ENCODE peak calls at places on chromosome 13, in five cellular contexts. M is psoas muscle, L is choroid plexus epithelial cell, A is esophagus squamous epithelium, V is BE2C. H is an unnamed sample.
A peak's percentile ranks its signal among the peaks of the same experiment; 100 is the strongest.

GRCh38 chr13:36344886-36345437 is 1.2 kb downstream of the SPART start:
- DNase-seq in L (peak; percentile 31), M (no peak), V (no peak), A (no peak), H (no peak)

GRCh38 chr13:37741536-37741935 is 128.0 kb downstream of the TRPC4 start:
- DNase-seq in V (no peak), A (no peak), M (no peak), L (no peak), H (no peak)

GRCh38 chr13:53782400-53783030 is 753.9 kb downstream of the OLFM4 start:
- DNase-seq in L (peak; percentile 57), V (peak; percentile 30), A (no peak), M (no peak), H (peak; percentile 12)

GRCh38 chr13:47890146-47890814 is 110.8 kb downstream of the SUCLA2 start:
- DNase-seq in L (peak; percentile 56), V (no peak), M (no peak), A (no peak), H (no peak)

GRCh38 chr13:66329988-66330429 is 900.1 kb downstream of the PCDH9 start:
- DNase-seq in L (peak; percentile 28), V (no peak), A (no peak), M (no peak), H (no peak)

GRCh38 chr13:58855283-58855682 is 1223.7 kb downstream of the PCDH17 start:
- DNase-seq in M (no peak), V (no peak), L (peak; percentile 20), A (no peak), H (no peak)

GRCh38 chr13:67650471-67650870 is 420.3 kb upstream of the PCDH9 start:
- DNase-seq in L (peak; percentile 7), A (no peak), M (no peak), V (no peak), H (no peak)

GRCh38 chr13:70390064-70390463 is 281.8 kb upstream of the KLHL1 start:
- DNase-seq in A (no peak), V (no peak), L (no peak), M (no peak), H (no peak)

GRCh38 chr13:44819245-44819644 is 170.0 kb downstream of the NUFIP1 start:
- DNase-seq in M (no peak), L (peak; percentile 91), A (no peak), V (no peak), H (peak; percentile 22)

GRCh38 chr13:22040810-22041364 is 370.0 kb downstream of the FGF9 start:
- DNase-seq in V (no peak), L (no peak), M (no peak), A (no peak), H (no peak)

GRCh38 chr13:103218253-103218652 is 152.0 kb upstream of the SLC10A2 start:
- DNase-seq in V (no peak), L (no peak), A (no peak), M (no peak), H (no peak)

GRCh38 chr13:78193853-78194252 is 275.2 kb upstream of the EDNRB start:
- DNase-seq in L (no peak), A (no peak), M (no peak), V (no peak), H (no peak)

GRCh38 chr13:112791662-112792440 is 102.0 kb downstream of the ATP11A start:
- DNase-seq in A (no peak), L (no peak), V (no peak), M (no peak), H (no peak)

GRCh38 chr13:43054803-43055802 is 31.7 kb downstream of the DNAJC15 start:
- DNase-seq in A (no peak), M (peak; percentile 46), L (peak; percentile 90), V (peak; percentile 16), H (no peak)

GRCh38 chr13:57632276-57633140 is 964 bp downstream of the PCDH17 start:
- DNase-seq in M (peak; percentile 46), V (peak; percentile 40), L (no peak), A (no peak), H (no peak)

GRCh38 chr13:47796816-47797215 is 204.3 kb downstream of the SUCLA2 start:
- DNase-seq in A (no peak), V (no peak), L (no peak), M (no peak), H (no peak)

GRCh38 chr13:106449096-106449495 is 86.4 kb downstream of the EFNB2 start:
- DNase-seq in A (no peak), L (no peak), V (no peak), M (no peak), H (no peak)

DNA sequence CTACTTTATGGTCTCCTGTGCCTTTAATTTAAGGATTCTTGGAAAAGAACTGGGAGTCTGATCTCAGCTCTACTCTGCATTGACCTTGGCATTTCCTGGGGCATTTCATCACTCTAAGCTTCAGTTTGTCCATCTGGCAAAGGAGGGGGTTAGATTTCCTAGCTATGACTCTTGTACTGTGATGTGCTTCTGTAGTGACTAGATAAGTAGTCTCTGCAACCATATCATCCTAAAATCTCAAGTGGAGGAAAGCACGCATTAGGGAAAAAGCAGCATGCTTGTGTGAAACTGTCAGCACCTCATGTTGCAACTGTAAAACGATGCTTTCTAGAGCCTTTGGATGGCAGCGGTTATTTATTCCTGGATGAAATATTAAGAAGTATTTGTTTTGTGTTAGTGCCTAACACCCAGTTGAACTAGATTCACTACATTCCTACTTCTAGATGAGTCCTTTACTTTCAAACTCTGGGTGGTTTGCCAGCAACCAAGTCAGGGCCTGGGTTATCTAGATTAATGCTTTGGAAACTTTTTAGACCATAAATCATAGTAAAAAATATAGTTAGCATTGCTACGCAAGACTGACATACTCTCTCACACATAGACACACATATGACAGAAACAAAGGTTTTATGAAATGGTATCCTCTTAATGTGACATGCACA is 6.8 kb downstream of the WDFY2 start:
- DNase-seq in V (no peak), L (peak; percentile 92), A (no peak), M (no peak), H (peak; percentile 51)
- TF ChIP-seq CTCF in V (no peak), L (no peak), A (no peak), M (no peak), H (no peak)

DNA sequence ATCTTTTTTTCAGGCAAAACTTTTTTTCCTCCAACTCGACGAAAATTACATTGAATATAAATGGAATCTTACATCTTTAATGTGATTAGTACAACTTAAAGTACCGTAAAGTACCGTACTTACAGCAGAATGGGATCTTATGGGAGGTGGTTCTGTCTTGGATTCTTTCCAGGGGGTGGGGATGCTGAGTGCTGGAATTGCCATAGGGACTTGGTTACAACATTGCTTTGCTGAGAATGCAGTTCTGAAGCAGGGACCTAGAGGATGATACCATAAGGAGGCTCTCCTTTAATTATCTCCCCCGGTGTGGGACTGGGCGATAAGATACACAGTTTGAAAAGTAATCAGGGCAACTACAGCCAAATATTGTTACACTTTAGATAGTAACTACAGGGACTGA is 186.5 kb downstream of the KLF5 start:
- DNase-seq in V (no peak), A (no peak), M (no peak), L (no peak), H (no peak)
- H3K4me3 ChIP-seq in V (no peak overlapping the region), A (no peak overlapping the region), M (no peak overlapping the region), L (no peak overlapping the region), H (no peak overlapping the region)

GRCh38 chr13:24763596-24764275 is at the start of gene RNF17:
- DNase-seq in M (no peak), L (no peak), A (no peak), V (no peak), H (no peak)

DNA sequence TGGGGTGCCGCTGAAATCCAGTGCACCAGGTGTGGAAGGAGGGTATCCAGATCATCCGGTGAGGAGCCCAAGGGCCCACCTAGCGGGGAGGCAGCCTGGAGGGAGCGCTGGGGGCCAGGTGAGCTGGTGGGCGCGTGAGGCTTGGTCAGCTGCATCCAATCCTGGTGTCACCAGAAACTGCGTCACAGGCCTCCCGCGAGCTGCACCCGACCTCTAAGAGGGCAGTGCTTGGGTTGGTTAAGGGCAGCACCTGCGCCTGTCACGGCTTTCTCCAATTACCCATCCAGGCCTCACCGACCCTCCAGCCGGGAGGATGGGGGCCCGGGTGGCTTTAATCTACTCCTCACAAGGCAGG is 284 bp downstream of the RNF17 start:
- DNase-seq in A (no peak), L (no peak), V (no peak), M (no peak), H (no peak)
- TF ChIP-seq CTCF in A (no peak), L (no peak), V (no peak), M (no peak), H (no peak)

GRCh38 chr13:20303636-20304035 is 71.5 kb upstream of the GJB6 start:
- DNase-seq in L (peak; percentile 62), M (no peak), A (no peak), V (no peak), H (no peak)

GRCh38 chr13:20305587-20305986 is 73.5 kb upstream of the GJB6 start:
- DNase-seq in M (no peak), V (no peak), A (no peak), L (no peak), H (no peak)

GRCh38 chr13:20306039-20306438 is 73.9 kb upstream of the GJB6 start:
- DNase-seq in M (no peak), V (no peak), L (no peak), A (no peak), H (no peak)

GRCh38 chr13:20297181-20297580 is 65.1 kb upstream of the GJB6 start:
- DNase-seq in V (no peak), A (no peak), L (no peak), M (no peak), H (no peak)

GRCh38 chr13:20301391-20302071 is 69.4 kb upstream of the GJB6 start:
- DNase-seq in A (no peak), M (peak; percentile 58), L (no peak), V (no peak), H (no peak)
- H3K4me3 ChIP-seq in A (no peak overlapping the region), M (peak overlapping the region; percentile 28), L (peak overlapping the region; percentile 39), V (no peak overlapping the region), H (no peak overlapping the region)

GRCh38 chr13:52743988-52744387 is 4.4 kb upstream of the CNMD start:
- DNase-seq in A (no peak), L (peak; percentile 5), M (no peak), V (no peak), H (no peak)
- TF ChIP-seq CTCF in A (no peak), L (no peak), M (no peak), V (peak; percentile 5), H (peak; percentile 26)

DNA sequence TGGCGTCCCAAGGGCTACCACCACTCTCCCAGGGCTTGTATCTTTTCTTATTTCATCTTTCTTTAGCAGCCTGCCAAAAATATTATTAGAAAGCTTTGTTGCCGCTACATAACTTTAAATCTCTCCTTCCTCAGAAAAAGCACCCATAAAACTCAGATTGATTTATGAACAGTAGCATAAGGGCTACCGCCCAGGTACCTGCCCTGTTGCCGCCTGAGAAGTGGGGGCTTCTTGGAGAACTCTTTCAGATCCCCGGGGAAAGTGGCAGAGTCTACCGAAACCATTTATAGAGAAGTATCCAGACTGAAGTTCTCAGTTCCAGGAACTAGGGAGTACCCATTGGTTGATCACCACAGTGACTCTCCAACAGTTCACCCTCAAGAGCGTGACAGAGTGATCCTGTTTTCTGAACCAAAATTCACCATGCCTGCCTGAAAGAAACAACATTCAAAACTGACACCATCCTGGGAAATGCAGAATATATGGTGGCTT is 697 bp upstream of the N4BP2L1 start:
- DNase-seq in L (no peak), V (no peak), A (no peak), M (no peak), H (no peak)
- H3K4me3 ChIP-seq in L (no peak overlapping the region), V (peak overlapping the region; percentile 82), A (peak overlapping the region; percentile 90), M (peak overlapping the region; percentile 84), H (peak overlapping the region; percentile 64)

GRCh38 chr13:84706004-84706710 is 823.9 kb upstream of the SLITRK1 start:
- DNase-seq in V (no peak), A (no peak), M (no peak), L (no peak), H (no peak)

GRCh38 chr13:84702174-84702573 is 819.9 kb upstream of the SLITRK1 start:
- DNase-seq in V (no peak), A (no peak), L (no peak), M (no peak), H (no peak)
- TF ChIP-seq CTCF in V (no peak), A (no peak), L (no peak), M (no peak), H (no peak)